ENCODE peak calls at places on chromosomes 7 and 10, in five cellular contexts. I is ecto neural progenitor cell; Q is HuH-7; G is activated effector memory CD4-positive, alpha-beta T cell treated with anti-CD3 and anti-CD28 coated beads, Interleukin-2, amount 50 U/mL, for 16 hours; K is NCI-H1436. V is an unnamed sample.

GRCh38 chr7:6226194-6226799 is 46.1 kb downstream of the CYTH3 start:
- DNase-seq in Q (no peak), K (no peak), G (no peak), I (no peak), V (no peak)

GRCh38 chr7:50953820-50954219 is 171.1 kb upstream of the GRB10 start:
- DNase-seq in I (peak), Q (no peak), G (no peak), K (no peak), V (no peak)

GRCh38 chr10:36254191-36254590 is 612.1 kb upstream of the FZD8 start:
- DNase-seq in G (no peak), Q (no peak), K (no peak), I (no peak), V (no peak)

GRCh38 chr7:150631084-150631824 is 931 bp downstream of the GIMAP6 start:
- DNase-seq in Q (no peak), G (peak), K (no peak), I (no peak), V (no peak)

GRCh38 chr7:69162931-69163330 is 435.3 kb upstream of the AUTS2 start:
- DNase-seq in I (no peak), K (no peak), Q (no peak), G (no peak), V (no peak)

GRCh38 chr10:24176658-24177057 is 32.3 kb upstream of the KIAA1217 start:
- DNase-seq in Q (no peak), K (no peak), G (no peak), I (no peak), V (no peak)

GRCh38 chr7:31004393-31004792 is 40.6 kb downstream of the GHRHR start:
- DNase-seq in K (no peak), Q (no peak), I (no peak), G (no peak), V (no peak)

GRCh38 chr10:70558871-70559810 is 43.4 kb downstream of the PRF1 start:
- DNase-seq in G (peak), I (peak), K (no peak), Q (peak), V (no peak)

GRCh38 chr7:88089484-88090050 is 130.3 kb downstream of the SRI start:
- DNase-seq in Q (no peak), G (no peak), K (no peak), I (no peak), V (no peak)

GRCh38 chr10:6578221-6579192 is 1.6 kb downstream of the PRKCQ start:
- DNase-seq in K (no peak), Q (no peak), G (peak), I (no peak), V (no peak)

GRCh38 chr7:55185941-55186609 is 167.3 kb downstream of the EGFR start:
- DNase-seq in G (no peak), I (peak), K (no peak), Q (no peak), V (no peak)

GRCh38 chr7:29892231-29892630 is 85.9 kb downstream of the WIPF3 start:
- DNase-seq in G (no peak), K (no peak), I (no peak), Q (no peak), V (no peak)

GRCh38 chr7:73865738-73866445 is 4.9 kb downstream of the TMEM270 start:
- DNase-seq in K (no peak), G (no peak), I (no peak), Q (peak), V (no peak)

GRCh38 chr10:126188679-126189200 is 199.5 kb downstream of the ADAM12 start:
- DNase-seq in K (no peak), I (no peak), Q (no peak), G (no peak), V (no peak)

GRCh38 chr10:4242561-4243035 is 457.6 kb upstream of the KLF6 start:
- DNase-seq in K (no peak), Q (no peak), G (no peak), I (no peak), V (no peak)

GRCh38 chr10:102003541-102003940 is 52.4 kb downstream of the ARMH3 start:
- DNase-seq in Q (no peak), K (no peak), G (no peak), I (no peak), V (no peak)

GRCh38 chr7:139914306-139914747 is 85.3 kb downstream of the TBXAS1 start:
- DNase-seq in Q (no peak), I (no peak), G (no peak), K (no peak), V (no peak)

GRCh38 chr7:66142996-66143395 is 28.3 kb downstream of the CRCP start:
- DNase-seq in K (no peak), Q (no peak), G (no peak), I (no peak), V (no peak)

GRCh38 chr7:96219382-96220130 is 102.3 kb downstream of the SLC25A13 start:
- DNase-seq in Q (no peak), K (no peak), I (no peak), G (no peak), V (no peak)

GRCh38 chr10:69979177-69979576 is 73.5 kb upstream of the MACROH2A2 start:
- DNase-seq in Q (no peak), G (no peak), I (no peak), K (no peak), V (no peak)

GRCh38 chr10:63700209-63700934 is 179.2 kb downstream of the REEP3 start:
- DNase-seq in I (no peak), Q (no peak), G (no peak), K (no peak), V (no peak)

GRCh38 chr10:1964476-1964875 is 227.2 kb upstream of the ADARB2 start:
- DNase-seq in Q (no peak), K (no peak), I (no peak), G (no peak), V (no peak)

GRCh38 chr7:134943785-134944400 is 42.4 kb upstream of the AGBL3 start:
- DNase-seq in I (no peak), G (no peak), Q (peak), K (no peak), V (no peak)

GRCh38 chr10:78255796-78256638 is 222.4 kb downstream of the RPS24 start:
- DNase-seq in K (no peak), I (no peak), Q (no peak), G (no peak), V (no peak)

GRCh38 chr7:132381742-132382472 is 194.4 kb downstream of the PLXNA4 start:
- DNase-seq in I (no peak), K (no peak), G (no peak), Q (peak), V (no peak)

GRCh38 chr7:149422065-149422913 is 38.6 kb downstream of the ZNF777 start:
- DNase-seq in G (peak), I (peak), K (peak), Q (peak), V (no peak)

GRCh38 chr7:66413379-66414114 is 208.4 kb downstream of the TPST1 start:
- DNase-seq in Q (peak), K (peak), I (peak), G (peak), V (no peak)

GRCh38 chr7:105691692-105692564 is 110.6 kb upstream of the EFCAB10 start:
- DNase-seq in G (peak), K (no peak), Q (no peak), I (no peak), V (no peak)

GRCh38 chr10:43594944-43595589 is 11.2 kb upstream of the ZNF485 start:
- DNase-seq in K (no peak), Q (no peak), I (no peak), G (peak), V (no peak)

GRCh38 chr10:33183658-33184057 is 150.8 kb downstream of the NRP1 start:
- DNase-seq in I (no peak), K (no peak), G (no peak), Q (no peak), V (no peak)

GRCh38 chr10:120457431-120458172 is 575 bp downstream of the PLPP4 start:
- DNase-seq in I (no peak), K (no peak), Q (no peak), G (no peak), V (no peak)

GRCh38 chr10:74586088-74586585 is 240.3 kb upstream of the KAT6B start:
- DNase-seq in K (no peak), G (peak), I (no peak), Q (no peak), V (no peak)

GRCh38 chr7:1536768-1537630 is 6.5 kb downstream of the MAFK start:
- DNase-seq in K (no peak), Q (peak), G (no peak), I (peak), V (peak)

GRCh38 chr7:55250313-55250712 is 114.8 kb upstream of the LANCL2 start:
- DNase-seq in G (no peak), Q (peak), I (no peak), K (no peak), V (no peak)

GRCh38 chr7:83166-83840 is 109.1 kb upstream of the FAM20C start:
- DNase-seq in G (peak), Q (no peak), K (no peak), I (no peak), V (no peak)